ENCODE peak calls at places on chromosomes 11 and 22, in seven cellular contexts. Z is esophagus muscularis mucosa, Q is HFFc6, H is colonic mucosa, I is upper lobe of right lung, P is dorsolateral prefrontal cortex, U is A549. A is an unnamed sample.

GRCh38 chr11:9065614-9066431 is 25.6 kb downstream of the SCUBE2 start:
- DNase-seq in Z (no peak), Q (no peak), H (no peak), I (no peak), P (no peak), U (peak), A (no peak)

GRCh38 chr22:26139320-26139719 is 29.9 kb upstream of the SEZ6L start:
- DNase-seq in Z (peak), Q (no peak), H (no peak), I (no peak), P (peak), U (no peak), A (no peak)

GRCh38 chr11:7418061-7418460 is 67.2 kb upstream of the OLFML1 start:
- DNase-seq in Z (peak), Q (peak), H (no peak), I (no peak), P (no peak), U (no peak), A (no peak)

GRCh38 chr11:66852466-66853241 is 4.2 kb upstream of the LRFN4 start:
- DNase-seq in Z (no peak), Q (no peak), H (no peak), I (peak), P (no peak), U (no peak), A (no peak)

GRCh38 chr11:102026217-102026616 is 21.0 kb upstream of the CFAP300 start:
- DNase-seq in Z (no peak), Q (no peak), H (no peak), I (no peak), P (no peak), U (no peak), A (no peak)

GRCh38 chr11:57316017-57316416 is 8.7 kb downstream of the TNKS1BP1 start:
- DNase-seq in Z (no peak), Q (no peak), H (no peak), I (no peak), P (no peak), U (no peak), A (no peak)

GRCh38 chr22:20940178-20940790 is 23.1 kb downstream of the CRKL start:
- DNase-seq in Z (no peak), Q (no peak), H (no peak), I (no peak), P (peak), U (no peak), A (no peak)

GRCh38 chr11:118436639-118437045 is 350 bp downstream of the KMT2A start:
- DNase-seq in Z (no peak), Q (no peak), H (no peak), I (peak), P (no peak), U (no peak), A (no peak)

GRCh38 chr11:62921201-62921572 is at the start of gene CHRM1:
- DNase-seq in Z (no peak), Q (no peak), H (peak), I (no peak), P (peak), U (no peak), A (no peak)

GRCh38 chr22:39332441-39333064 is 13.1 kb upstream of the RPL3 start:
- DNase-seq in Z (no peak), Q (no peak), H (no peak), I (no peak), P (no peak), U (no peak), A (no peak)

GRCh38 chr11:94132152-94132558 is 3.5 kb downstream of the PANX1 start:
- DNase-seq in Z (no peak), Q (peak), H (no peak), I (no peak), P (no peak), U (no peak), A (no peak)

GRCh38 chr11:11383995-11384394 is 30.9 kb upstream of the CSNK2A3 start:
- DNase-seq in Z (no peak), Q (no peak), H (no peak), I (no peak), P (no peak), U (no peak), A (no peak)

GRCh38 chr11:134040386-134041297 is 28.2 kb upstream of the JAM3 start:
- DNase-seq in Z (no peak), Q (no peak), H (no peak), I (peak), P (no peak), U (no peak), A (no peak)

GRCh38 chr11:72631806-72632731 is 42.2 kb downstream of the PDE2A start:
- DNase-seq in Z (no peak), Q (no peak), H (no peak), I (no peak), P (peak), U (no peak), A (no peak)

GRCh38 chr22:24146190-24146616 is 35.1 kb upstream of the SUSD2 start:
- DNase-seq in Z (no peak), Q (peak), H (peak), I (peak), P (no peak), U (peak), A (peak)

GRCh38 chr11:11427185-11427944 is 74.3 kb upstream of the CSNK2A3 start:
- DNase-seq in Z (no peak), Q (no peak), H (no peak), I (no peak), P (peak), U (no peak), A (no peak)

GRCh38 chr11:29280452-29280851 is 736.4 kb downstream of the KCNA4 start:
- DNase-seq in Z (no peak), Q (no peak), H (no peak), I (no peak), P (no peak), U (peak), A (no peak)

GRCh38 chr11:12838463-12839120 is 164.4 kb downstream of the TEAD1 start:
- DNase-seq in Z (no peak), Q (peak), H (no peak), I (no peak), P (no peak), U (no peak), A (no peak)

GRCh38 chr11:64810891-64811272 is 531 bp upstream of the MEN1 start:
- DNase-seq in Z (no peak), Q (no peak), H (peak), I (no peak), P (no peak), U (no peak), A (no peak)

GRCh38 chr11:68311155-68312116 is 955 bp upstream of the LRP5 start:
- DNase-seq in Z (no peak), Q (no peak), H (no peak), I (peak), P (no peak), U (no peak), A (no peak)

GRCh38 chr11:100576044-100577021 is 110.8 kb upstream of the ARHGAP42 start:
- DNase-seq in Z (no peak), Q (peak), H (peak), I (no peak), P (no peak), U (peak), A (peak)

GRCh38 chr22:37739611-37740049 is 42.8 kb downstream of the TRIOBP start:
- DNase-seq in Z (no peak), Q (no peak), H (no peak), I (peak), P (no peak), U (no peak), A (no peak)

GRCh38 chr11:63567044-63567840 is 4.1 kb upstream of the PLAAT2 start:
- DNase-seq in Z (peak), Q (peak), H (peak), I (no peak), P (no peak), U (peak), A (peak)

GRCh38 chr11:9066432-9066925 is 24.9 kb downstream of the SCUBE2 start:
- DNase-seq in Z (no peak), Q (no peak), H (no peak), I (no peak), P (no peak), U (no peak), A (no peak)

GRCh38 chr11:98107736-98108135 is 913.0 kb upstream of the CNTN5 start:
- DNase-seq in Z (no peak), Q (no peak), H (no peak), I (no peak), P (no peak), U (no peak), A (no peak)

GRCh38 chr11:122556605-122557004 is 98.9 kb upstream of the UBASH3B start:
- DNase-seq in Z (no peak), Q (no peak), H (no peak), I (peak), P (no peak), U (no peak), A (no peak)

GRCh38 chr11:13277719-13278619 is at the start of gene BMAL1:
- DNase-seq in Z (peak), Q (no peak), H (peak), I (peak), P (no peak), U (no peak), A (peak)

GRCh38 chr11:57567210-57567511 is 311 bp downstream of the UBE2L6 start:
- DNase-seq in Z (no peak), Q (no peak), H (peak), I (no peak), P (no peak), U (no peak), A (peak)

DNA sequence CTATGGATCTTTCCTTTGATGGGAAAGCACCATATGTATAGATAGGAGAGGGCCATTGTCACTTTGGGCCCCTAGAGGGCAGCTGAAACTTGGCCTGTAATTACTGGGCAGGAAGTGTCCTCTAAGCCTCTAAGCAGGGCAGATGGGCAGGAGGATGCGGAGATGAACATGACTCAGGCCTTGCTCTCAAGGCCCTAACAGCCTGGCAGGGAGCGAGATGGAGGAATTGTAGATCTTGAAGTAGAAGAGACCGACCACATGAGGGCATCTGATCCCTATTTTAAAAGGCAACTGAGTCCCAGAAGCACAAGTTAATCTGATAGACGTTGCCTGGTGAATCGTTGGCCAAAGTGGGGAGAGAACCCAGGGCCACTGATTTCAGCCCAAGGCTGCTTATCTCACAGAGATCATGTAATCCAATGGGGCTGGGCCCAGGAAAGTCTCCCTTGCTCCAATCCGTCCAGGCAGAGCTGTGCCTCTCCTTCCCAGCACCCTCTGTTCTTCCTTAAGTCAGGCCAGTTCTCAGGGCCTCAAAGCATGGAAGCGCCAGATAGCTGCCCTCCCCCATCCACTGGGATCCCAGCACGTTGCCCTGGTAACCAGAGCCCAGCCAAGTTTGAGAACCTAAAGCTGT is 2.5 kb upstream of the SEPTIN3 start:
- DNase-seq in Z (no peak), Q (peak), H (peak), I (no peak), P (peak), U (peak), A (peak)
- TF ChIP-seq CTCF in Z (peak), Q (peak), H (peak), I (peak), P (peak), U (peak), A (peak)

GRCh38 chr11:126322996-126323395 is 19.1 kb downstream of the DCPS start:
- DNase-seq in Z (no peak), Q (no peak), H (no peak), I (no peak), P (no peak), U (no peak), A (no peak)
- TF ChIP-seq CTCF in Z (no peak), Q (no peak), H (no peak), I (no peak), P (no peak), U (no peak), A (no peak)

DNA sequence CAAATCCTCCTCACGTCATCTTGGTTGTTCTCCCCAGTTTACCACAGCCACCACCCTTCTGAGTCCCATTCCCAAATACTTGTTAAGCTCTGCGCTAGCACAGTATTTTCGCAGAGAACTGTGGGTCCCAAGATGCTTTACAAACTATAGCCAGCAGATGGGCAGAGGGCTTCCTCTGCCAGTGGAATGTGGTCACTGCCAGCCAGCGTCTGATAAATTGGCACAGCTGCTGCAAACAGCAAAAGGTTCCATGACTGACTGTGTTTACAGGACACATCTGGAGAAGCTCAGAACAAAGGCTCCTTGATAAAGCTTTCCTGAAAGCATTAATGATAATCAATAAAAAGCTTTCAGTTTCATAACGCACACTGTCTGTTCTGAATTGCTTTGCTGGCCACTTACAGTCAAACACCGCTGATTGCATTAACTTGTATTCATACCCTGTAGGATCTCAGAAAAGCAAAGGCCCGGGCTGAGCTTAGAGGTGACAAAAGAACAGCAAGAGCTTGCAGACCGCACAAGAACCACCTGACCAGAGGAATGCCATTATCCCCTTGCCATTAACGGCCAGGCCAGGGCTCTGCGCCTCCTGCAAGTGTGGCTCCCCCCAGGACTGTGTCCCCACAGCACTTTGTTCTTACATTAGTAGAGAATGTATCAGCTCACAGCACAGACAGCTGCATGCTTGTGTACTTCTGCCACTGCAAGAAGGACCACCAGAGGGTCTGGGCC is 120.6 kb downstream of the MICAL3 start:
- DNase-seq in Z (no peak), Q (no peak), H (no peak), I (no peak), P (no peak), U (no peak), A (no peak)
- TF ChIP-seq CTCF in Z (peak), Q (no peak), H (no peak), I (no peak), P (peak), U (no peak), A (no peak)

GRCh38 chr11:85316967-85317366 is 310.2 kb downstream of the DLG2 start:
- DNase-seq in Z (no peak), Q (no peak), H (no peak), I (no peak), P (no peak), U (peak), A (peak)

GRCh38 chr11:85313741-85314140 is 313.4 kb downstream of the DLG2 start:
- DNase-seq in Z (no peak), Q (no peak), H (no peak), I (no peak), P (no peak), U (no peak), A (no peak)

DNA sequence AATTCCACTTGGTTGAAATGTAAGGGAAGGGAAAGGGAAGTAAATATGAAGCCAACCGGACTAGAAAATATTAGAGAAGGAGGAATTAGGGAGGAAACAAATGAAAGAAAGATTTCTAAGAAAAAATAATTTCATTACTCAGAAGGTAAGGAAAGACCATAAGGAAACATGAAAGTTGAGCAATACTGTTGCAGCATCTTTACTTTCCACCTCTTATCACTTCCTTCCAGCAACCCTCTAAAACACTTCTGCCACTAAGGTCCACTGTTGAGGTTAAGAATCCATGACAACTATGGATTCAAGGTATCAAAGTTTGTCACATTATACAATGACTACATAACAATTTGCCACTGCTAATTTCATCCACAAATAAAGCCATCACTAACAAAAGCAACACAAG is 308.6 kb downstream of the DLG2 start:
- DNase-seq in Z (no peak), Q (no peak), H (no peak), I (no peak), P (no peak), U (no peak), A (no peak)
- TF ChIP-seq CTCF in Z (no peak), Q (no peak), H (no peak), I (no peak), P (no peak), U (no peak), A (no peak)

A was measured in GM10248.